ENCODE peak calls at places on chromosomes 1 and 21, in four cellular contexts. N is psoas muscle, X is left lung, W is fibroblast of mammary gland. J is an unnamed sample.

GRCh38 chr1:215143497-215143896 is 61.0 kb downstream of the KCNK2 start:
- DNase-seq in W (no peak), N (no peak), X (no peak), J (no peak)

GRCh38 chr1:181061891-181062777 is 26.4 kb upstream of the IER5 start:
- DNase-seq in W (no peak), N (peak), X (peak), J (no peak)

GRCh38 chr1:3858231-3858981 is 1.1 kb downstream of the DFFB start:
- DNase-seq in N (peak), X (peak), W (peak), J (peak)

GRCh38 chr1:206971029-206971655 is 882 bp upstream of the FCAMR start:
- DNase-seq in X (no peak), W (no peak), N (no peak), J (no peak)

GRCh38 chr21:42171091-42172053 is 47.6 kb upstream of the ABCG1 start:
- DNase-seq in N (peak), W (peak), X (no peak), J (no peak)

GRCh38 chr1:116006486-116006964 is 30.2 kb downstream of the SLC22A15 start:
- DNase-seq in N (no peak), X (no peak), W (no peak), J (no peak)

GRCh38 chr1:151408891-151409290 is 9.5 kb downstream of the PSMB4 start:
- DNase-seq in X (no peak), W (peak), N (no peak), J (no peak)

GRCh38 chr1:12453400-12454343 is 164.3 kb downstream of the DHRS3 start:
- DNase-seq in W (no peak), N (no peak), X (no peak), J (no peak)

GRCh38 chr1:228162286-228163003 is 3.2 kb upstream of the IBA57 start:
- DNase-seq in X (peak), N (no peak), W (no peak), J (no peak)

GRCh38 chr1:79079770-79080169 is 73.2 kb upstream of the ADGRL4 start:
- DNase-seq in X (no peak), W (peak), N (no peak), J (peak)

GRCh38 chr21:44421901-44422840 is 33.1 kb upstream of the LRRC3 start:
- DNase-seq in X (peak), W (no peak), N (no peak), J (no peak)

GRCh38 chr1:91098299-91098901 is 76.6 kb upstream of the ZNF644 start:
- DNase-seq in X (no peak), W (no peak), N (no peak), J (no peak)

GRCh38 chr1:248856176-248856575 is 2.7 kb downstream of the ZNF692 start:
- DNase-seq in W (no peak), N (no peak), X (no peak), J (no peak)

GRCh38 chr1:206909167-206909882 is 12.1 kb downstream of the IL24 start:
- DNase-seq in X (peak), W (no peak), N (peak), J (peak)

GRCh38 chr1:245026252-245026651 is 128.5 kb upstream of the KIF26B start:
- DNase-seq in X (no peak), W (no peak), N (no peak), J (no peak)

GRCh38 chr1:41902125-41902524 is 16.6 kb downstream of the HIVEP3 start:
- DNase-seq in X (no peak), W (peak), N (peak), J (no peak)

GRCh38 chr1:57423135-57424131 is at the start of gene DAB1:
- DNase-seq in N (no peak), X (peak), W (peak), J (no peak)

GRCh38 chr1:20078166-20078565 is 8.2 kb downstream of the PLA2G5 start:
- DNase-seq in N (no peak), W (no peak), X (no peak), J (no peak)

GRCh38 chr1:26733982-26734381 is 38.2 kb downstream of the ARID1A start:
- DNase-seq in N (no peak), X (no peak), W (peak), J (no peak)

GRCh38 chr1:205321959-205322283 is 376 bp upstream of the NUAK2 start:
- DNase-seq in N (no peak), X (no peak), W (no peak), J (no peak)

GRCh38 chr1:211928993-211929637 is 98.6 kb upstream of the LPGAT1 start:
- DNase-seq in W (peak), N (no peak), X (no peak), J (no peak)

GRCh38 chr1:234186037-234186688 is 187.1 kb upstream of the COA6 start:
- DNase-seq in N (no peak), W (peak), X (no peak), J (no peak)

GRCh38 chr1:155196103-155196892 is 11.4 kb downstream of the THBS3 start:
- DNase-seq in W (no peak), X (peak), N (no peak), J (no peak)

GRCh38 chr1:75265792-75266191 is 131.6 kb downstream of the LHX8 start:
- DNase-seq in W (peak), N (no peak), X (no peak), J (peak)

GRCh38 chr1:153538315-153538821 is 2.4 kb downstream of the S100A5 start:
- DNase-seq in N (peak), X (no peak), W (peak), J (no peak)

GRCh38 chr1:223829678-223830077 is 16.1 kb downstream of the TP53BP2 start:
- DNase-seq in W (no peak), X (no peak), N (no peak), J (no peak)

GRCh38 chr1:17637055-17637454 is 97.6 kb downstream of the ARHGEF10L start:
- DNase-seq in N (no peak), X (no peak), W (no peak), J (no peak)
- TF ChIP-seq CTCF in N (no peak), X (no peak), W (no peak), J (no peak)

GRCh38 chr1:226311376-226311775 is 2.4 kb upstream of the LIN9 start:
- DNase-seq in X (no peak), W (no peak), N (no peak), J (no peak)

GRCh38 chr1:226309398-226310122 is 596 bp upstream of the LIN9 start:
- DNase-seq in X (no peak), N (no peak), W (peak), J (no peak)

GRCh38 chr1:226310637-226311195 is 1.8 kb upstream of the LIN9 start:
- DNase-seq in W (no peak), X (no peak), N (no peak), J (no peak)

GRCh38 chr1:226308723-226309397 is at the start of gene LIN9:
- DNase-seq in X (peak), N (peak), W (peak), J (peak)

GRCh38 chr1:226310123-226310540 is 1.2 kb upstream of the LIN9 start:
- DNase-seq in W (no peak), N (no peak), X (no peak), J (no peak)
- H3K4me3 ChIP-seq in W (peak), N (peak), X (peak), J (no peak)

DNA sequence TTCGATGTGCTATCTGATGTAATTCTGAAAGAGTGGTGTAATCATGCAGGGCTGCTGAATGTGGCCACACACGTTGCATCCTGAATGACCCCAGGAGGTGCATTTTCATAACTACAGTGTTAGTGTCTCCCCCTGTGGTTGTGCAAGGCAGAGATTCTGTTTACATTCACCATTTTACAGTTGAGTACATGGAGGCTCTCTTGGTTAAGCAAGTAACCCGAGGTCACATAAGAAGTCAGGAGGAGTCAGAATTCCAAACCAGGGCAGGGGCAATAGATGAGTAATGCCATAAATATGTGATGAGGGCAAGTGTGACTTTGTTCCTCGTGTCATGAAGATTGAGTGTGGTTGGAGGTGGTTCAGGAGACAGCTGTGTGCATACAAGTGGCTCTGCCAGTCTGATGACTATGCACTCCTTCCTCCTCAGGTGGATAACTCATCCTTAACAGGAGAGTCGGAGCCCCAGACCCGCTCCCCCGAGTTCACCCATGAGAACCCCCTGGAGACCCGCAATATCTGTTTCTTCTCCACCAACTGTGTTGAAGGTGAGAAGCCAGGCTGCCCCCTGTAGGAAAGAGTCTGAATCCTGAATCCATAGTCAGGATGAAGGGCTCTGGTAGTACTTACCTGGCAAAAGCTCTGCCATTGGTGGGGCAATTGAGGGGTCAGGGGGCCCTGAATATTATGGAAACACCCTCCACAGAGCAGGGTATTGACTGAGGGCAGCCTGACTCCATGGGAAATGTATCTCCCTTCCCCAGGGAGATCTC is 9.3 kb downstream of the ATP1A2 start:
- DNase-seq in X (no peak), N (no peak), W (peak), J (no peak)
- TF ChIP-seq CTCF in X (no peak), N (no peak), W (peak), J (no peak)

GRCh38 chr1:202709276-202710041 is 795 bp downstream of the SYT2 start:
- DNase-seq in X (no peak), W (no peak), N (no peak), J (no peak)
- H3K4me3 ChIP-seq in X (no peak), W (no peak), N (peak), J (no peak)

DNA sequence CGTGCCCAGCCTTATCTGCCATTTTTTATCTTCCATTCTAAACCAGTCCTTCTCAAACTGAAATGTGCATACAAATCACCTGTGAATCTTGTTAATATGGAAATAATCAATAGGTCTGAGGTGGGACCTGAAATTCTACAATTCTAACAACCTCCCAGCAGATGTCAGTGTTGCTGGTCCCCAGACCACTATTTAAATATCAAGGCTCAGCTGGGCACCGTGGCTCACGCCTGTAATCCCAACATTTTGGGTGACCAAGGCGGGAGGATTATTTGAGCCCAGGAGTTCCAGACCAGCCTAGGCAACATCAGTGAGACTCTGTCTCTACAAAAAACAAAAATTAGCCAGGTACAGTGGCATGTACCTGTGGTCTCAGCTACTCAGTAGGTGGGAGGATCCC is 4.1 kb downstream of the UQCRHL start:
- DNase-seq in W (peak), X (no peak), N (no peak), J (no peak)
- TF ChIP-seq CTCF in W (peak), X (no peak), N (peak), J (no peak)

DNA sequence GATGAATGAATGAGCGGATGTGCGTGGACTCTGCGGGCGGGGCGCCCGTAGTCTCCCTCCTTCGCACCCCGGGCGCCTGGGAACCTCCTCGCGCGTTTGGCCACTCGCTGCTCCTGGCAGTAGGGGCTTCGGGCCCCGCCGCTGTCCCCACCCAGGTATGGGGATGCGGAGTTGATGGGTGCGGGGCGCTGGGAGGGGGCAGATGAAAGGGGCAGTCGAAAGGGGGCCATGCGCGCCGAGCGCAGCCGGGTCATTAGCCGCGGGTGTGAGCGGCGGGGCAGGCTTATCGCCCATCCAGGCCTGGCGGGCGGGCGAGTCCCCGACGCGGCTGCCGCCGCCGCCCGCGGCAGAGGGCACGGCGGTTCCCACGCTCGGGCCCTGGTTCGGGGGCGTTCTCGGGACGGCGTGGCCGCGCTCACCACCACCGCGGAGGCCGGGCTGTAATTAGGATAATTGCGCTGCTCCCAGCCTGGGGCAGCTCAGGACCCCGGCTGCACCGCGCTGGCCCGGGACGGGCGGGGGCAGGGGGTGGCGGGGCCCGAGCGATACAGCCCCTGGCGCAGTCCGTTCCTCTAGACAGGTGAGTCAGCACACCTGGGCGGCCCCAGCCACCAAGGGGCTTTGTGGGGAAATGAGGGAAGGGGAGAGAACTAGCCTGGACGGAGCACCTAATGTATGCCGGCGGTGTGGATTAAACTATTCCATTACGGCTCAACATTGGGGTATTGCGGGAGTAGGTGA is 22.1 kb upstream of the CITED4 start:
- DNase-seq in N (no peak), X (peak), W (no peak), J (no peak)
- H3K4me3 ChIP-seq in N (no peak), X (no peak), W (no peak), J (no peak)

DNA sequence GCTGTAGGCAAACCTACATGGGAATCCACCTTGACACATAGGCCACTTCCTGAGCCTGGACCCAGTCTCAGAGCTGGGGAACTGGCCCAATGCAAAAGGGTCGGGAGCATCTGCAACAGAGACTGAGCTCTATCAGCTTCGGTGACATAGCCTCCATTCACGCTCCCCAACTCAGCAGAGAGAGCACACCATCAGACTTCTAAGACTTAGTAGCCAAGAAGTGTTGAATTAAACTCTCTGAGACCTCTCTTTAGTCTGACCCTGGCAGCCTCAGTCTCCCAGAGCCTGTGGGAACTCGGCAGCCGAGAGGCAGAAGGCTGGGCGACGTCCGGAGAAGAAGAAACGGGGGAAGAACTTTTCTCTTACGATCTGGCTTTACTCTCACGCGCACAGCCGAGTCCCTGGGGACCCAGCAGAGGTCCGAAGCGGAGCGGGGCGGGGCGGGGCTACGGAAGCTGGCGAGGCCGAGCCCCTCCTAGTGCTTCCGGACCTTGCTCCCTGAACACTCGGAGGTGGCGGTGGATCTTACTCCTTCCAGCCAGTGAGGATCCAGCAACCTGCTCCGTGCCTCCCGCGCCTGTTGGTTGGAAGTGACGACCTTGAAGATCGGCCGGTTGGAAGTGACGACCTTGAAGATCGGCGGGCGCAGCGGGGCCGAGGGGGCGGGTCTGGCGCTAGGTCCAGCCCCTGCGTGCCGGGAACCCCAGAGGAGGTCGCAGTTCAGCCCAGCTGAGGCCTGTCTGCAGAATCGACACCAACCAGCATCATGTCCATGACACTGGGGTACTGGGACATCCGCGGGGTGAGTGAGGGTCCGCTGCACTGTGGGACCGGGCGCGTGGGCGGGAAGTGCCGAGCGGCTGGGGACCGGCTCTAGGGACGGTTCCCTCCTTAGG is at the start of gene GSTM4:
- DNase-seq in N (peak), W (peak), X (peak), J (no peak)
- TF ChIP-seq CTCF in N (no peak), W (no peak), X (no peak), J (no peak)

DNA sequence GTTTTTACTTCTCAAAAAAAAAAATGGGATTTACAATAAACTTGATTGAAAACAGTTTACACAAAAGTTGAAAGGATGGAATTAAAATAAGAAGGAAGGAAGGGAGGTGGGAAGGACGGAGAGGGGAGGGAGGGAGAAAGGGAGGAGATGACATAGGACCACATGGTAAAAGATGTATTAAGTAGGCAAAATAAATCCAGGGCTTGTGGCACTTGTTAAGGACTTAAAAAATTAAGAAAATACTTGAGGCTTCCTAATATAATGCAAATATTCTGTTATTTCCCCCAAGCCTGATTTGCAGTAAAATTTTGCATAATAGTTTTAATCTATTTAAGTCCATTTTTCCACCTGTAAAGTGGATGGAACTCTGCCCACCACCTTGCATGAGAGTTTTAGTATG is 27.5 kb downstream of the SLC30A10 start:
- DNase-seq in W (no peak), X (no peak), N (no peak), J (no peak)
- H3K4me3 ChIP-seq in W (no peak), X (no peak), N (no peak), J (no peak)